ENCODE peak calls at places on chromosomes 13 and 19, in four cellular contexts. Q, W, X and J are unnamed samples.

GRCh38 chr13:99984134-99984462 is 2.5 kb downstream of the ZIC2 start:
- DNase-seq in Q (no peak), W (no peak), X (no peak), J (no peak)

GRCh38 chr13:24995225-24995804 is 100.6 kb upstream of the PABPC3 start:
- DNase-seq in Q (no peak), W (peak), X (peak), J (peak)

GRCh38 chr13:44648392-44649117 is 72.4 kb upstream of the TSC22D1 start:
- DNase-seq in Q (no peak), W (peak), X (no peak), J (peak)

GRCh38 chr19:3062165-3063105 is at the start of gene TLE5:
- DNase-seq in Q (no peak), W (peak), X (peak), J (peak)

GRCh38 chr13:110472904-110473563 is 88.5 kb downstream of the RAB20 start:
- DNase-seq in Q (no peak), W (no peak), X (no peak), J (no peak)

GRCh38 chr13:20442370-20442769 is 83.3 kb downstream of the CRYL1 start:
- DNase-seq in Q (no peak), W (no peak), X (no peak), J (no peak)

GRCh38 chr19:17227798-17228367 is 1.9 kb downstream of the OCEL1 start:
- DNase-seq in Q (no peak), W (no peak), X (no peak), J (no peak)

GRCh38 chr19:55913643-55914268 is 18.4 kb downstream of the NLRP13 start:
- DNase-seq in Q (no peak), W (no peak), X (no peak), J (peak)

GRCh38 chr13:45372189-45373115 is 31.5 kb upstream of the TPT1 start:
- DNase-seq in Q (no peak), W (no peak), X (no peak), J (no peak)

GRCh38 chr13:40682449-40683240 is 16.2 kb upstream of the FOXO1 start:
- DNase-seq in Q (no peak), W (no peak), X (no peak), J (no peak)

GRCh38 chr13:20221772-20222171 is 10.3 kb downstream of the GJB6 start:
- DNase-seq in Q (no peak), W (no peak), X (no peak), J (no peak)

GRCh38 chr13:100434010-100434763 is 154.4 kb downstream of the GGACT start:
- DNase-seq in Q (peak), W (peak), X (no peak), J (no peak)

GRCh38 chr13:28493740-28494536 is 990 bp downstream of the FLT1 start:
- DNase-seq in Q (no peak), W (no peak), X (no peak), J (peak)

GRCh38 chr13:62887046-62887445 is 1471.4 kb upstream of the PCDH20 start:
- DNase-seq in Q (no peak), W (no peak), X (no peak), J (no peak)

GRCh38 chr13:46962286-46962941 is 65.6 kb upstream of the HTR2A start:
- DNase-seq in Q (no peak), W (no peak), X (no peak), J (peak)

GRCh38 chr13:24279267-24279666 is 30.1 kb upstream of the C1QTNF9 start:
- DNase-seq in Q (no peak), W (no peak), X (no peak), J (no peak)

GRCh38 chr19:16342002-16342715 is 17.5 kb downstream of the KLF2 start:
- DNase-seq in Q (peak), W (no peak), X (no peak), J (no peak)

GRCh38 chr13:92407858-92408257 is 818.7 kb upstream of the GPC6 start:
- DNase-seq in Q (no peak), W (no peak), X (no peak), J (no peak)

GRCh38 chr19:36093687-36094086 is 17.3 kb upstream of the OVOL3 start:
- DNase-seq in Q (no peak), W (no peak), X (no peak), J (no peak)

GRCh38 chr19:19193926-19194325 is 1.9 kb downstream of the RFXANK start:
- DNase-seq in Q (no peak), W (no peak), X (no peak), J (no peak)

GRCh38 chr19:51702103-51702753 is 9.1 kb downstream of the SPACA6 start:
- DNase-seq in Q (no peak), W (no peak), X (peak), J (peak)

GRCh38 chr19:9991425-9992191 is 18.7 kb downstream of the COL5A3 start:
- DNase-seq in Q (no peak), W (no peak), X (no peak), J (no peak)

GRCh38 chr19:39188960-39189359 is 7.8 kb upstream of the NCCRP1 start:
- DNase-seq in Q (no peak), W (no peak), X (no peak), J (no peak)
- TF ChIP-seq FOXK2 in Q (no peak), W (no peak), X (no peak), J (no peak)

GRCh38 chr19:45568732-45569131 is 15.9 kb downstream of the OPA3 start:
- DNase-seq in Q (no peak), W (no peak), X (peak), J (no peak)

GRCh38 chr19:45560038-45560437 is 24.6 kb downstream of the OPA3 start:
- DNase-seq in Q (no peak), W (no peak), X (peak), J (peak)

GRCh38 chr19:45560686-45561085 is 23.9 kb downstream of the OPA3 start:
- DNase-seq in Q (no peak), W (no peak), X (no peak), J (peak)

GRCh38 chr19:45567609-45568008 is 17.0 kb downstream of the OPA3 start:
- DNase-seq in Q (no peak), W (no peak), X (no peak), J (no peak)

GRCh38 chr19:45564131-45564780 is 20.3 kb downstream of the OPA3 start:
- DNase-seq in Q (no peak), W (no peak), X (peak), J (no peak)
- TF ChIP-seq SP1 in Q (no peak), W (no peak), X (no peak), J (no peak)

DNA sequence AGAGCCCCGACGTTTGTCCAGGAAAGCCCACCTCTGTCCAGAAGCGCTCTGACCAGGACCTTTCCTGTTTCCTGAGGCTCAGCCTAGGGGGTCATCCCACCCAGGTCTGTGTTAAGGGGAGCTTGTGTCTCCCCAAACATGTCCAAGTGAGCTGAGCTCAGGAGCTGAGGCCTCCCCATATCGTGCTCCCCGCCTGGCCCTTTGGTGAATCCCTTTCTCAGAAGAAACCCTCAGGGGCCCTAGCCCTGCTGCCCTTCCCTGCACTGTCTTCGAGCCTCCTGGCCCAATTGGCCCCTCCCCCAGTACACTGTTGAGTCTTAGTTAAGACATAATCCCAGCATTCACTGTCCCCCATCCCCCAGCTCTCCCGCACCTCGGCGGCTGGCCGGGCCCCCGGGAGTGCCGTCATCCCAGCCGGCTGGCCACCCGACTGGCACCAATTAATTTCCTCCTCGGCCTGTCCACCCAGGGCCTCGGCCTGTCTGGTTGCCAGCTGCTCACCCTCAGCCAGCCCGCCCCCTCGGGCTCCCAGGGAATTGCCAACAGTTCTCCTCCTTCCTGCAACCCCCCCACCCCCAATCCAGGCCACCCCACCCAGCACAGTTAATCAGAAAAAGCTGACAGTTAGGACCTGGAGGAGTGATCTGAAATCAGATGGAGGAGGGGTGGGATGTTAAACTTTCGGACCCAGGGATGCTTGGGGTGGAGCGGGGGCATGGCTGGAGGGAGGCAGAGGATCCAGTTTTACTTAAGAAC is 13.6 kb downstream of the IER2 start:
- DNase-seq in Q (no peak), W (peak), X (peak), J (no peak)
- TF ChIP-seq FOXK2 in Q (no peak), W (no peak), X (no peak), J (no peak)

GRCh38 chr19:32350492-32350891 is 5.1 kb downstream of the ZNF507 start:
- DNase-seq in Q (no peak), W (peak), X (no peak), J (no peak)

GRCh38 chr19:32345261-32346207 is at the start of gene ZNF507:
- DNase-seq in Q (no peak), W (peak), X (peak), J (peak)

GRCh38 chr19:32351807-32352630 is 6.6 kb downstream of the ZNF507 start:
- DNase-seq in Q (no peak), W (no peak), X (no peak), J (no peak)

GRCh38 chr19:32346901-32347300 is 1.5 kb downstream of the ZNF507 start:
- DNase-seq in Q (no peak), W (no peak), X (no peak), J (no peak)

GRCh38 chr19:32349724-32350475 is 4.5 kb downstream of the ZNF507 start:
- DNase-seq in Q (no peak), W (no peak), X (no peak), J (no peak)
- TF ChIP-seq SP1 in Q (no peak), W (no peak), X (no peak), J (no peak)

GRCh38 chr13:78657699-78658629 is 991 bp downstream of the OBI1 start:
- DNase-seq in Q (no peak), W (peak), X (no peak), J (peak)
- TF ChIP-seq FOXK2 in Q (no peak), W (no peak), X (no peak), J (no peak)